ENCODE peak calls at places on chromosome 12, in nine cellular contexts. O is osteoblast, Q is mammary epithelial cell, J is tibial artery, A is H1, B is uterus, G is HFF-Myc, X is WERI-Rb-1, U is breast epithelium. H is an unnamed sample.

GRCh38 chr12:50733720-50734119 is 30.2 kb upstream of the ATF1 start:
- DNase-seq in U (no peak), G (no peak), O (no peak), X (no peak), B (no peak), Q (no peak), A (no peak), J (no peak), H (no peak)

GRCh38 chr12:71756054-71756675 is 1.5 kb downstream of the RAB21 start:
- DNase-seq in Q (peak), U (no peak), O (peak), X (no peak), B (no peak), J (no peak), A (no peak), G (no peak), H (no peak)

GRCh38 chr12:7486512-7486911 is 17.1 kb downstream of the CD163 start:
- DNase-seq in U (no peak), J (no peak), B (no peak), G (no peak), Q (no peak), O (no peak), A (no peak), X (no peak), H (no peak)

GRCh38 chr12:47773062-47773857 is at the start of gene SLC48A1:
- DNase-seq in U (peak), A (peak), X (peak), Q (no peak), O (peak), J (peak), B (peak), G (no peak), H (peak)

GRCh38 chr12:27505124-27505523 is 18.9 kb upstream of the PPFIBP1 start:
- DNase-seq in O (peak), U (no peak), J (no peak), B (no peak), Q (no peak), A (no peak), G (no peak), X (no peak), H (no peak)

GRCh38 chr12:122395319-122395718 is 27.1 kb downstream of the CLIP1 start:
- DNase-seq in J (peak), U (no peak), B (no peak), X (no peak), A (no peak), Q (peak), O (peak), G (peak), H (peak)

GRCh38 chr12:2613674-2614073 is 181.1 kb upstream of the FKBP4 start:
- DNase-seq in O (peak), B (peak), U (no peak), A (no peak), G (peak), X (no peak), J (peak), Q (peak), H (peak)

GRCh38 chr12:131867891-131868675 is 26.3 kb upstream of the ULK1 start:
- DNase-seq in U (no peak), O (peak), B (no peak), Q (no peak), X (no peak), J (no peak), A (no peak), G (no peak), H (no peak)

GRCh38 chr12:49624919-49625577 is 1.7 kb downstream of the PRPF40B start:
- DNase-seq in J (no peak), O (no peak), G (peak), U (no peak), Q (peak), X (no peak), A (no peak), B (no peak), H (peak)

GRCh38 chr12:32896438-32897275 is at the start of gene PKP2:
- DNase-seq in B (peak), G (no peak), O (peak), Q (peak), X (peak), J (no peak), A (peak), U (peak), H (peak)

GRCh38 chr12:114163766-114164165 is 197.6 kb upstream of the RBM19 start:
- DNase-seq in O (no peak), Q (peak), B (no peak), X (no peak), J (no peak), G (peak), U (no peak), A (no peak), H (peak)

GRCh38 chr12:119989619-119990381 is 764 bp downstream of the BICDL1 start:
- DNase-seq in A (peak), U (peak), B (peak), J (peak), O (peak), X (peak), Q (peak), G (no peak), H (peak)

GRCh38 chr12:21941522-21942376 is 523 bp upstream of the ABCC9 start:
- DNase-seq in Q (no peak), O (peak), A (peak), X (peak), G (no peak), B (peak), J (peak), U (no peak), H (no peak)

GRCh38 chr12:19030180-19030579 is 99.4 kb upstream of the PLEKHA5 start:
- DNase-seq in G (no peak), O (no peak), Q (peak), U (no peak), J (no peak), A (no peak), B (no peak), X (no peak), H (peak)

GRCh38 chr12:130765186-130765659 is 49.1 kb upstream of the RIMBP2 start:
- DNase-seq in U (no peak), O (no peak), Q (no peak), A (no peak), X (no peak), J (no peak), B (no peak), G (peak), H (peak)

GRCh38 chr12:32560520-32560919 is 118.6 kb upstream of the DNM1L start:
- DNase-seq in U (no peak), Q (no peak), J (no peak), X (no peak), A (no peak), G (no peak), B (no peak), O (no peak), H (no peak)

GRCh38 chr12:94266796-94267529 is 118.6 kb downstream of the PLXNC1 start:
- DNase-seq in J (no peak), B (peak), A (no peak), Q (no peak), X (no peak), U (no peak), O (peak), G (peak), H (no peak)

GRCh38 chr12:110343114-110343513 is 60.4 kb downstream of the ANAPC7 start:
- DNase-seq in U (no peak), J (no peak), Q (no peak), B (no peak), G (no peak), A (no peak), X (peak), O (no peak), H (no peak)

GRCh38 chr12:11719678-11720099 is 70.2 kb downstream of the ETV6 start:
- DNase-seq in J (peak), U (no peak), X (no peak), O (peak), B (no peak), G (peak), A (no peak), Q (peak), H (peak)

GRCh38 chr12:16118586-16118985 is 158.9 kb downstream of the SLC15A5 start:
- DNase-seq in A (no peak), B (no peak), O (no peak), J (no peak), U (no peak), Q (no peak), X (no peak), G (no peak), H (no peak)

GRCh38 chr12:19620222-19620621 is 180.9 kb downstream of the AEBP2 start:
- DNase-seq in A (no peak), X (no peak), U (peak), G (no peak), O (peak), J (no peak), Q (peak), B (no peak), H (peak)

GRCh38 chr12:7019043-7019569 is 830 bp upstream of the LPCAT3 start:
- DNase-seq in U (no peak), O (no peak), J (no peak), G (no peak), B (no peak), X (peak), Q (no peak), A (no peak), H (peak)

GRCh38 chr12:32437095-32437515 is 37.7 kb downstream of the FGD4 start:
- DNase-seq in X (no peak), O (peak), U (no peak), Q (peak), B (no peak), A (no peak), G (peak), J (no peak), H (peak)

GRCh38 chr12:128069359-128069997 is 197.5 kb upstream of the TMEM132C start:
- DNase-seq in A (peak), Q (peak), X (peak), B (no peak), J (no peak), U (no peak), O (peak), G (no peak), H (peak)

GRCh38 chr12:96886998-96887677 is 19.9 kb upstream of the NEDD1 start:
- DNase-seq in J (no peak), Q (no peak), B (peak), U (no peak), G (no peak), A (no peak), X (no peak), O (no peak), H (no peak)

GRCh38 chr12:130031571-130032189 is 127.9 kb upstream of the TMEM132D start:
- DNase-seq in O (no peak), B (peak), A (peak), G (no peak), J (no peak), Q (no peak), X (peak), U (no peak), H (peak)

GRCh38 chr12:93011100-93011499 is 82.0 kb upstream of the EEA1 start:
- DNase-seq in B (no peak), Q (no peak), J (no peak), X (no peak), A (no peak), O (no peak), G (no peak), U (no peak), H (peak)

DNA sequence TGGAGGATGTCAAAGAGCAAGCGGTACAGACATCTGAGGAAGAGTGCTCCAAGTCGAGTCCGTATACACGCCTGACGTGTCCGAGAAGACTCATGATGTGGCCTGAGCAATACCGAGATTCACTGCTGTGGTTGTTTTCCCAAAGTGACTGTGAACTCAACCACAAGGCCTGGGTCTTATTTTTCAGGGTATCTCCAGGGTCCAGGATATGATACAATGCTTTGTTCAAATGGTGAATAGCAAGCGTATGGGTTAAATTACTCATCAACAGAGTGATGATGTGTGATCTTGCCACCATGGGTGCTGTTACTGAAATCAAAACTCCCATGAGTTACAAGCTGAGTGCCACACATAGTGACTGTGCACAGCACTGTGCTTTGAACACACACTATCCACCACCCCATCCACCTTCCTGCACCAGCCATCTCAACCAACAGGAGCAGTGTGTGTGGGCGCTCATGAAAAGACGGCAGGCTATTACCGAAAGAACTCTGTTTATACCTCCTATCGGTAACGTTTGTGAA is 109.6 kb downstream of the BCAT1 start:
- DNase-seq in O (no peak), U (no peak), G (no peak), Q (no peak), X (no peak), B (no peak), A (no peak), J (no peak), H (no peak)
- TF ChIP-seq CTCF in O (no peak), U (no peak), G (no peak), Q (no peak), X (no peak), B (no peak), A (no peak), J (no peak), H (no peak)

GRCh38 chr12:39830862-39831520 is 211.4 kb upstream of the ABCD2 start:
- DNase-seq in B (no peak), Q (no peak), G (no peak), O (no peak), A (no peak), X (no peak), U (no peak), J (no peak), H (no peak)
- TF ChIP-seq CTCF in B (no peak), Q (no peak), G (no peak), O (no peak), A (no peak), X (no peak), U (no peak), J (no peak), H (no peak)

DNA sequence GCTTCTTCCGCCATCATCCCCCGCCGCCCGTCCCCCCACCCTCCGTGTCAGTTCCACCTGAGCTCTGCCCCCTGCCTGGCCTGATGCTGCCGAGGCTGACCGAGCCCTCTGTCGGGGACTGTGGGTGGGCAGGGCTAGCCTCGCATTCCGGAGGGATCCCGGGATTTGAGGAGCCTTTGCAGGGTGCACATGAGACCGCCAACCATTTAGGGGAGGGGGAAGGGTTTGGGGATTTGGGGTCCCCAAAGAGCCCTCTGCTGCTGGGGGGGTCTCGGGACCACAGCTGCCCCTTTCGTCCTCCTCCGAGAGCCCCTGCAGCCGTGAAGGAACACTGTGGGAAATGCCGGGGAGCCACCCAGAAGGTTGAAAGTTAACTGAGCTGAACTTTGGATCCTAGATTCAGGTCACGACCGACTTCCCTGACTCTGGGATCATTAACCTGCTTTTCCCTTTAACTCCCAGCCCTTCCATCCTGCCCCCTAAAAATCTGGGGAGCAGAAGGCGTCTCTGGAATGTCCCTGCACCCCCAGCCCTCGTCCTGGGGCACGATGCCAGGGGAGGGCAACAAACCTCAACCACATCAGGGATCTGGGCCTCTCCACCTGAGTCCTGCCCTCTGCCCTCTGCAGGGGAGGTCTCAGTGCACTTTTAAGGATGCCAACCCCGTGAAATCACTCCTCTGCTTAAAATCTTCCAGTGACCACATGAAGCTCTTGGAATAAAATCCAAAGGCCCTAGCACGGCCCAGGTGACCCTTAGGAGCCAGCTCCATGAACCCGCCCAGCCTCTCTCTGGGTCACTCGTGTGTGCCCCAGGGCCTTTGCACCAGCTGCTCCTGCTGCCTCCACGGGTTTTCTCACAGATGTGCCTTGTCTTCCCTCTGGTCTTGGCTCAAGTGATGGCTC is 94.9 kb downstream of the RFLNA start:
- DNase-seq in A (peak), G (no peak), B (no peak), Q (no peak), O (peak), J (no peak), U (no peak), X (no peak), H (no peak)
- TF ChIP-seq CTCF in A (no peak), G (no peak), B (no peak), Q (no peak), O (no peak), J (no peak), U (no peak), X (no peak), H (no peak)

GRCh38 chr12:124469193-124469888 is 98.1 kb downstream of the NCOR2 start:
- DNase-seq in A (peak), X (peak), U (no peak), B (no peak), Q (no peak), O (no peak), G (no peak), J (no peak), H (no peak)
- TF ChIP-seq CTCF in A (peak), X (peak), U (peak), B (peak), Q (peak), O (peak), G (peak), J (peak), H (peak)

GRCh38 chr12:20798561-20798960 is 11.9 kb upstream of the SLCO1B3 start:
- DNase-seq in U (no peak), B (no peak), A (no peak), G (no peak), O (no peak), Q (no peak), X (no peak), J (no peak), H (peak)
- TF ChIP-seq CTCF in U (peak), B (peak), A (peak), G (no peak), O (peak), Q (no peak), X (peak), J (peak), H (no peak)

DNA sequence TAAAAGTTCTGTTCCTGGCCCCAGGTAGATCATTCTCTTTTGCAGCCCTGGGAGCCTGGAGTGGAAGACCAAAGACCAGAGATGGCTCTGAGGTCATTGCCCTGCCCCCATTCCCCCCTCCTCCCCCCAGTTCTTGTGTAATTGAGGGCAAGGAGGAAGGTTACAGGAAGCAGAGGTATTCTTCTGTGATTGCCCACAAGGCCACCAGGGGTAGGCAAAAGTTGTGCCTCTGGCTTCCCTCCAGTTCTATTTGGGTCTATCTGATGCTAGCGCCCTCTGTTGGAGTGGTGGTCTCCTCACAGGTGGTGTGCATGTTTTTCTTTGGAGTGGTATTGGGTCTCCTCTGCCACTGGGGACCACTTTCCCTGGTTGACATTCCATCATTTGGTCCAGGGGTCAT is 41.2 kb upstream of the CRY1 start:
- DNase-seq in Q (no peak), G (peak), X (peak), J (no peak), A (peak), O (no peak), U (no peak), B (no peak), H (peak)
- TF ChIP-seq CTCF in Q (peak), G (peak), X (peak), J (no peak), A (peak), O (peak), U (no peak), B (no peak), H (no peak)

DNA sequence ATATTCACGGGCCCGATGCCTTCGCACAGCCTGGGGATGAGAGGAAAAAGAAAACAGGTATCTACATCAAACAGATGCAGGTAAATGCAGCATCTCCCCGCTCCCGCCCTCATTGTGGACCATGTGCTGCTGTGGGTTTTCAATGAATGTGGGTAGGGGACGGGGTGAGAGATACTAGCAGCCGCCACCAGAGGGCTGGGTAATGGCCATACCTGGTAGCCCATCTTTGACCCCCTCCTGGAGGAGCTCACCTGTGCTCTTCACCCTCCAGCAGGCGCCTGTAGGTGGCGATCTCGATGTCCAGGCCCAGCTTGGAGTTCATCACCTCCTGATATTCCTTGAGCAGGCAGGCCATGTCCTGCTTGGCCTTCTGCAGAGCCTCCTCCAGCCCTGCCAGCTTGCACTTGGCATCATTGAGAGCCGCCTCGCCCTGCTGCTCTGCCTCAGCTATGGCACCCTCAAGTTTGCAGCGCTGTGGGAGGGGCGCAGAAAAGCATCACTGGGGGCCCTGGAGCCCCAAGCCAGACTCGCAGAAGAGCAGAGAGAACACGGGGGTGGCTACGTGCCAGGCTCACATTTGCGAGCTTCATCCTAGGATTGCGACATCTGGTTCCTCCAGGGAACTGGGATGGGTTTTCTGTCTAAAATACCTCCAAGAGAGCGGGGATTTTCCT is 10.2 kb downstream of the KRT82 start:
- DNase-seq in B (peak), G (no peak), A (peak), Q (peak), X (peak), U (no peak), O (peak), J (no peak), H (peak)
- TF ChIP-seq CTCF in B (no peak), G (peak), A (peak), Q (peak), X (peak), U (no peak), O (peak), J (no peak), H (peak)

GRCh38 chr12:17278946-17279345 is 673.0 kb upstream of the LMO3 start:
- DNase-seq in O (no peak), Q (no peak), J (no peak), G (no peak), A (no peak), X (no peak), U (no peak), B (no peak), H (peak)
- TF ChIP-seq CTCF in O (no peak), Q (no peak), J (no peak), G (no peak), A (no peak), X (peak), U (no peak), B (no peak), H (no peak)